ENCODE peak calls at places on chromosomes 1 and 21, in nine cellular contexts. Z is HCT116, K is GM23248, X is neural progenitor cell, Q is OCI-LY7, P is PC-3, O is GM23338, A is MM.1S, R is SK-N-SH. Y is an unnamed sample.
A peak's percentile ranks its signal among the peaks of the same experiment; 100 is the strongest.

GRCh38 chr1:69180358-69180757 is 387.4 kb upstream of the LRRC7 start:
- DNase-seq in A (no peak), R (no peak), K (no peak), Z (no peak), O (no peak), Q (no peak), X (no peak), P (no peak), Y (no peak)

GRCh38 chr1:153798468-153798780 is 23.2 kb downstream of the SLC27A3 start:
- DNase-seq in Z (no peak), O (no peak), Q (no peak), R (no peak), K (no peak), P (no peak), X (no peak), A (no peak), Y (no peak)

GRCh38 chr1:111334169-111334568 is 43.5 kb downstream of the CHIA start:
- DNase-seq in P (peak; percentile 78), Q (peak; percentile 74), R (peak; percentile 12), O (peak; percentile 80), K (peak; percentile 78), X (peak; percentile 64), Z (peak; percentile 21), A (peak; percentile 11), Y (peak; percentile 57)

GRCh38 chr1:16981269-16981849 is 939 bp upstream of the MFAP2 start:
- DNase-seq in A (no peak), X (no peak), O (no peak), Z (no peak), Q (no peak), P (peak; percentile 93), K (peak; percentile 99), R (no peak), Y (no peak)

GRCh38 chr1:11797525-11798216 is 8.1 kb downstream of the MTHFR start:
- DNase-seq in P (no peak), X (no peak), Z (no peak), A (no peak), K (no peak), O (no peak), Q (no peak), R (no peak), Y (no peak)

GRCh38 chr1:20261095-20261494 is 29.6 kb upstream of the VWA5B1 start:
- DNase-seq in Z (no peak), K (no peak), O (no peak), R (no peak), X (no peak), A (no peak), Q (no peak), P (no peak), Y (no peak)

GRCh38 chr1:240344918-240345317 is 253.2 kb downstream of the FMN2 start:
- DNase-seq in K (peak; percentile 76), Z (no peak), R (no peak), Q (no peak), O (no peak), A (no peak), X (no peak), P (peak; percentile 48), Y (no peak)

GRCh38 chr21:39125752-39126485 is 57.3 kb downstream of the PSMG1 start:
- DNase-seq in Q (peak; percentile 53), O (peak; percentile 88), A (peak; percentile 31), R (peak; percentile 70), K (peak; percentile 84), P (peak; percentile 83), X (peak; percentile 78), Z (peak; percentile 45), Y (peak; percentile 83)

GRCh38 chr1:235417101-235417697 is 50.0 kb downstream of the TBCE start:
- DNase-seq in Z (no peak), R (peak; percentile 75), K (peak; percentile 83), O (peak; percentile 74), X (peak; percentile 52), A (peak; percentile 67), Q (peak; percentile 59), P (peak; percentile 72), Y (peak; percentile 74)

GRCh38 chr1:19769211-19769932 is 30.3 kb downstream of the TMCO4 start:
- DNase-seq in R (no peak), Z (no peak), K (no peak), O (no peak), Q (no peak), A (no peak), P (no peak), X (no peak), Y (no peak)

GRCh38 chr1:227899141-227899819 is 48.5 kb downstream of the WNT9A start:
- DNase-seq in Q (no peak), Z (no peak), K (no peak), O (no peak), A (peak; percentile 5), X (no peak), P (no peak), R (no peak), Y (no peak)

DNA sequence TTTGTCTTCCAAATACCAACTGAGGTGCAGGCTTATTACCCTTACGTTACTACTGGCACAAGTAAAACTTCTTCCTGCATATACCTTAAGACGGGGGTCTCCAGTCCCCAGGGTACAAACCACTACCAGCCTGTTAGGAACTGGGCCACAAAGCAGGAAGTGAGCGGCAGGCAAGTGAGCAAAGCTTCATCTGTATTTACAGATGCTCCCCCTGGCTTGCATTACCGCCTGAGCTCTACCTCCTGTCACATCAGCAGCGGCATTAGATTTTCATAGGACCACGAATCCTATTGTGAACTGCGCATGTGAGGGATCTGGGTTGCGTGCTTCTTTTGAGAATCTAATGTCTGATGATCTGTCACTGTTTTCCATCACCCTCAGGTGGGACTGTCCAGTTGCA is 113.1 kb downstream of the SLC45A1 start:
- DNase-seq in A (no peak), P (no peak), Z (no peak), X (no peak), K (no peak), O (peak; percentile 57), R (no peak), Q (peak; percentile 86), Y (no peak)
- TF ChIP-seq EZH2phosphoT487 in A (no peak), P (no peak), Z (no peak), X (no peak), K (no peak), O (no peak), R (no peak), Q (no peak), Y (no peak)

GRCh38 chr1:185368313-185368712 is 51.3 kb upstream of the IVNS1ABP start:
- DNase-seq in P (no peak), X (peak; percentile 6), O (no peak), Z (no peak), R (no peak), K (no peak), A (peak; percentile 78), Q (no peak), Y (no peak)
- H2AFZ ChIP-seq in P (no peak overlapping the region), X (no peak overlapping the region), O (no peak overlapping the region), Z (no peak overlapping the region), R (no peak overlapping the region), K (no peak overlapping the region), A (no peak overlapping the region), Q (no peak overlapping the region), Y (no peak overlapping the region)

GRCh38 chr1:231337043-231337471 is 595 bp downstream of the EXOC8 start:
- DNase-seq in Z (no peak), Q (no peak), A (peak; percentile 70), P (no peak), R (peak; percentile 65), K (no peak), O (peak; percentile 32), X (no peak), Y (no peak)

GRCh38 chr1:231338270-231339128 is at the start of gene SPRTN:
- DNase-seq in R (peak; percentile 90), K (peak; percentile 49), A (no peak), P (peak; percentile 12), Q (peak; percentile 24), Z (no peak), X (peak; percentile 73), O (peak; percentile 94), Y (no peak)

GRCh38 chr1:231335663-231336602 is 1.7 kb downstream of the EXOC8 start:
- DNase-seq in K (peak; percentile 47), Z (no peak), R (no peak), O (no peak), Q (peak; percentile 14), X (no peak), P (peak; percentile 46), A (no peak), Y (no peak)

GRCh38 chr1:231334952-231335351 is 2.7 kb downstream of the EXOC8 start:
- DNase-seq in K (no peak), P (no peak), O (no peak), Q (no peak), X (no peak), R (no peak), Z (no peak), A (no peak), Y (no peak)

DNA sequence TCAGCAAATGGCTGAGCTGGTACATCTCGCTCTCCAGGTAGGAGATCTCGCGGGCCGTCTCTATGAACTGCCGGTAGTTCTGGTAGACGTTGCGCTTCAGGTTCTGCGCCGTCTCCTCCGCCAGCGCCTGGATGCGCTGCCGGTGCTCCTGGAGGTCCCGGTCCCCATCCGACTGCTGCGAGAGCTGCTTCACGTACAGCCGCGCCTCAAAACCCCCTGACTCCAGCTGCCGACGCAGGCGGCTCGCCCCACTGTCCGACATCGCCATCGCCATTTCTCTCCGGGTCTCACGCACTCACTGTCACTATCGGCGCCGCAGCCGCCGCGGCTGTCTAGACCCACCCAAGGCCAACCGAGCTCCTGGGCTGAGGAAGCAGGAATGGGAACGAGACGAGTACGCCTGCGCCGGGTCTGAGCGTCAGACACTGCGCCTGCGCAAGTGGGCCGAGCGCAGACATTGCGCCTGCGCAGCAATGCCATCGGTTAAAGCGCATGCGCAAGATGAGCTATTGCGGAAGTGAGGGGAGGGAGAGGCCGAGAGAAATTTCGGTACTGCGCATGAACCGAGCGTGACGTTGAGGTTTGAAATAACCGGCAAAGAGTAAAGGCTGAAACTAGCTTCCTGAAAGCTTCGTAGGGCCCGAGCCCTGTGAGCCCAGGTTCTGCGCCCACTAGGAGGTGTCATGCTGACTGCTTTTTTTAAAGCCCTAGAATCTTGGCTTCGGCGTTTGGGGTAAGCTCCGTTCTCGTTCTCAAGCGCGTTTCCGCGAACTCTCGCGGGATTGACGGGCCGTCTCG is at the start of gene EXOC8:
- DNase-seq in Z (peak; percentile 94), K (peak; percentile 98), O (peak; percentile 96), A (peak; percentile 99), R (peak; percentile 96), Q (peak; percentile 97), X (peak; percentile 99), P (peak; percentile 100), Y (peak; percentile 98)
- H3K4me1 ChIP-seq in Z (peaks cover 14% of the 10 kb centered on the region), K (peaks cover 45% of the 10 kb centered on the region), O (peaks cover 35% of the 10 kb centered on the region), A (peaks cover 39% of the 10 kb centered on the region), R (peaks cover 44% of the 10 kb centered on the region), Q (peaks cover 36% of the 10 kb centered on the region), X (peaks cover 44% of the 10 kb centered on the region), P (peaks cover 14% of the 10 kb centered on the region), Y (peaks cover 43% of the 10 kb centered on the region)

GRCh38 chr1:208107817-208108608 is 136.2 kb downstream of the PLXNA2 start:
- DNase-seq in O (no peak), P (peak; percentile 94), R (no peak), A (no peak), Z (no peak), X (no peak), K (peak; percentile 96), Q (no peak), Y (peak; percentile 63)

GRCh38 chr1:208105756-208106155 is 138.4 kb downstream of the PLXNA2 start:
- DNase-seq in P (no peak), X (no peak), R (no peak), O (no peak), K (no peak), Z (no peak), A (no peak), Q (no peak), Y (no peak)

GRCh38 chr1:208107415-208107814 is 136.8 kb downstream of the PLXNA2 start:
- DNase-seq in X (no peak), R (no peak), O (no peak), P (no peak), Z (no peak), K (peak; percentile 39), A (no peak), Q (no peak), Y (no peak)

GRCh38 chr1:208103821-208104513 is 140.2 kb downstream of the PLXNA2 start:
- DNase-seq in P (no peak), R (no peak), K (no peak), Q (no peak), Z (no peak), A (no peak), X (no peak), O (no peak), Y (no peak)

GRCh38 chr1:208106218-208106617 is 138.0 kb downstream of the PLXNA2 start:
- DNase-seq in X (no peak), Z (no peak), Q (no peak), P (no peak), A (no peak), R (no peak), O (no peak), K (no peak), Y (no peak)
- TF ChIP-seq EZH2phosphoT487 in X (no peak), Z (no peak), Q (no peak), P (no peak), A (no peak), R (no peak), O (no peak), K (no peak), Y (no peak)

Y was measured in hepatocyte.